ENCODE peak calls at places on chromosome 3, in five cellular contexts. A is CD4-positive, alpha-beta memory T cell; V is GM12878; C is mucosa of descending colon; N is cardiac muscle cell. K is an unnamed sample. For H3K9me3, the result is how much of the 10 kb centered on the place peaks cover.

GRCh38 chr3:129230311-129231019 is 18.9 kb upstream of the COPG1 start:
- DNase-seq in A (no peak), V (no peak), C (no peak), N (no peak), K (no peak)

GRCh38 chr3:136733317-136733833 is 18.8 kb downstream of the STAG1 start:
- DNase-seq in A (no peak), V (no peak), C (no peak), N (no peak), K (no peak)

GRCh38 chr3:188578579-188579363 is 424.8 kb downstream of the LPP start:
- DNase-seq in A (no peak), V (no peak), C (no peak), N (peak), K (peak)

GRCh38 chr3:8736436-8736835 is 2.8 kb downstream of the CAV3 start:
- DNase-seq in A (no peak), V (no peak), C (no peak), N (no peak), K (no peak)

GRCh38 chr3:28900301-28900700 is 380.6 kb upstream of the RBMS3 start:
- DNase-seq in A (no peak), V (no peak), C (no peak), N (no peak), K (no peak)

GRCh38 chr3:72031581-72031980 is 246.6 kb upstream of the PROK2 start:
- DNase-seq in A (no peak), V (no peak), C (no peak), N (no peak), K (no peak)

GRCh38 chr3:117553461-117553860 is 843.9 kb downstream of the TUSC7 start:
- DNase-seq in A (no peak), V (peak), C (no peak), N (no peak), K (no peak)

GRCh38 chr3:10387881-10388621 is 67.1 kb upstream of the SEC13 start:
- DNase-seq in A (no peak), V (no peak), C (no peak), N (peak), K (no peak)

GRCh38 chr3:10725067-10725466 is 91.0 kb upstream of the SLC6A11 start:
- DNase-seq in A (no peak), V (no peak), C (no peak), N (no peak), K (no peak)

GRCh38 chr3:61663728-61664492 is 102.5 kb downstream of the PTPRG start:
- DNase-seq in A (no peak), V (no peak), C (no peak), N (no peak), K (no peak)

DNA sequence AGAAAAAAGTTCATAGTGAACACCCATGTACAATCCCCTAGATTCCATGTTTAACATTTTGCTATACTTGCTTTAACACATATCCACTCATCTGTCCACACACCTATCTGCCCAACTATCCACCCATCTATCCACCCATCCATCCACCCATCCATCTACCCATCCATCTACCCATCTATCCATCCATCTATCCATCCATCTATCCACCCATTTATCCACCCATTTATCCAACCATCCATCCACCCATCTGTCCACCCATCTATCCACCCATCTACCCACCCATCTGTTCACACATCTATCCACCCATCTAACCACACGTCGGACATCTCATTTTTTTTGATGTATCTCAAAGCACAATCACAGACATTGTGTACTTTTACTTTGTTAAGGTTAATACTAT is 25.8 kb downstream of the RTP3 start:
- DNase-seq in A (no peak), V (no peak), C (no peak), N (no peak), K (no peak)
- H3K9me3 ChIP-seq in A (under half), V (under half), C (under half), N (under half), K (under half)

GRCh38 chr3:81601707-81602305 is 159.6 kb downstream of the GBE1 start:
- DNase-seq in A (no peak), V (no peak), C (no peak), N (no peak), K (no peak)
- H3K9me3 ChIP-seq in A (under half), V (under half), C (under half), N (under half), K (under half)

GRCh38 chr3:183081459-183082183 is 17.7 kb downstream of the MCCC1 start:
- DNase-seq in A (no peak), V (no peak), C (no peak), N (no peak), K (no peak)
- H3K9me3 ChIP-seq in A (under half), V (under half), C (under half), N (under half), K (under half)

GRCh38 chr3:31919528-31919927 is 61.5 kb downstream of the OSBPL10 start:
- DNase-seq in A (no peak), V (no peak), C (no peak), N (no peak), K (no peak)

GRCh38 chr3:31924628-31925270 is 56.3 kb downstream of the OSBPL10 start:
- DNase-seq in A (no peak), V (no peak), C (no peak), N (no peak), K (no peak)

GRCh38 chr3:31920310-31920709 is 60.8 kb downstream of the OSBPL10 start:
- DNase-seq in A (no peak), V (no peak), C (no peak), N (no peak), K (no peak)

GRCh38 chr3:31922962-31923361 is 58.1 kb downstream of the OSBPL10 start:
- DNase-seq in A (no peak), V (no peak), C (no peak), N (no peak), K (no peak)

DNA sequence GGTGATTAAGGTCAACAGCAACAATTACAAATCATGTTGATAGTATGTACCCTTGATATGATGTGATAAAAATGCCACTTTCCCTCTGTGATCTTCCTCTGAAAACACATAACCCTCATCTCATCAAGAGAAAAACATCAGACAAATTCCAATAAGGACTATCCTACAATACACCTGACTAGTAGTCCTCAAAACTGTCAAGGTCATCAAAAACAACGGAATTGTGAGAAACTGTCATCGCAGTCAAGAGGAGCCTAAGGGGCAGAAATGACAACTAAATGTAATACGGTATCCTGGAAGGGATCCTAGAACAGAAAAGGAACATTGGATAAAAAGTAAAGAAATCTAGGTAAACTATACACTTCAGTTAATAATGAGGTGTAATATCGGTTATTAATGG is 59.2 kb downstream of the OSBPL10 start:
- DNase-seq in A (no peak), V (no peak), C (no peak), N (no peak), K (no peak)
- H3K9me3 ChIP-seq in A (under half), V (under half), C (under half), N (under half), K (under half)

GRCh38 chr3:78516937-78517336 is 1250.9 kb downstream of the ROBO1 start:
- DNase-seq in A (no peak), V (no peak), C (no peak), N (no peak), K (no peak)
- H3K9me3 ChIP-seq in A (under half), V (under half), C (under half), N (under half), K (under half)

K was measured in breast epithelium.